ENCODE peak calls at places on chromosome 9, in nine cellular contexts. N, A, P, G, B, H, M, V and L are unnamed samples.

GRCh38 chr9:72315510-72316287 is 49.3 kb downstream of the ZFAND5 start:
- DNase-seq in G (no peak), N (no peak), H (peak), P (peak), B (peak), A (peak), V (no peak), M (no peak), L (peak)

GRCh38 chr9:13264788-13265187 is 14.7 kb downstream of the MPDZ start:
- DNase-seq in B (no peak), A (peak), M (no peak), P (no peak), N (no peak), H (no peak), V (no peak), G (no peak), L (no peak)

GRCh38 chr9:121207371-121207940 is 5.8 kb upstream of the RAB14 start:
- DNase-seq in N (no peak), H (no peak), B (no peak), P (no peak), V (no peak), A (no peak), M (no peak), G (no peak), L (no peak)

GRCh38 chr9:135684691-135685090 is 14.6 kb downstream of the SOHLH1 start:
- DNase-seq in H (no peak), G (no peak), M (no peak), B (no peak), A (no peak), N (no peak), V (no peak), P (no peak), L (peak)

GRCh38 chr9:5915438-5915837 is 24.7 kb downstream of the MLANA start:
- DNase-seq in A (no peak), P (no peak), B (no peak), M (no peak), N (no peak), G (no peak), V (no peak), H (no peak), L (no peak)

GRCh38 chr9:1510712-1511111 is 460.6 kb downstream of the DMRT2 start:
- DNase-seq in N (no peak), P (no peak), M (no peak), A (no peak), V (no peak), B (no peak), H (no peak), G (no peak), L (no peak)

GRCh38 chr9:133612051-133612450 is 2.9 kb upstream of the FAM163B start:
- DNase-seq in A (no peak), H (no peak), G (no peak), M (no peak), B (no peak), N (no peak), P (no peak), V (no peak), L (no peak)

GRCh38 chr9:16715404-16715803 is 155.1 kb downstream of the BNC2 start:
- DNase-seq in A (no peak), H (no peak), N (no peak), M (no peak), P (no peak), B (no peak), G (no peak), V (no peak), L (no peak)

GRCh38 chr9:114930063-114930812 is at the start of gene TNFSF8:
- DNase-seq in M (no peak), V (no peak), H (no peak), N (no peak), P (no peak), B (peak), G (peak), A (no peak), L (peak)

GRCh38 chr9:83649080-83649479 is 26.1 kb downstream of the IDNK start:
- DNase-seq in V (no peak), N (peak), B (peak), A (peak), H (peak), P (peak), M (peak), G (peak), L (peak)

GRCh38 chr9:136100700-136101614 is 5.9 kb upstream of the NACC2 start:
- DNase-seq in H (no peak), V (no peak), G (no peak), A (no peak), N (no peak), M (peak), B (no peak), P (peak), L (peak)

DNA sequence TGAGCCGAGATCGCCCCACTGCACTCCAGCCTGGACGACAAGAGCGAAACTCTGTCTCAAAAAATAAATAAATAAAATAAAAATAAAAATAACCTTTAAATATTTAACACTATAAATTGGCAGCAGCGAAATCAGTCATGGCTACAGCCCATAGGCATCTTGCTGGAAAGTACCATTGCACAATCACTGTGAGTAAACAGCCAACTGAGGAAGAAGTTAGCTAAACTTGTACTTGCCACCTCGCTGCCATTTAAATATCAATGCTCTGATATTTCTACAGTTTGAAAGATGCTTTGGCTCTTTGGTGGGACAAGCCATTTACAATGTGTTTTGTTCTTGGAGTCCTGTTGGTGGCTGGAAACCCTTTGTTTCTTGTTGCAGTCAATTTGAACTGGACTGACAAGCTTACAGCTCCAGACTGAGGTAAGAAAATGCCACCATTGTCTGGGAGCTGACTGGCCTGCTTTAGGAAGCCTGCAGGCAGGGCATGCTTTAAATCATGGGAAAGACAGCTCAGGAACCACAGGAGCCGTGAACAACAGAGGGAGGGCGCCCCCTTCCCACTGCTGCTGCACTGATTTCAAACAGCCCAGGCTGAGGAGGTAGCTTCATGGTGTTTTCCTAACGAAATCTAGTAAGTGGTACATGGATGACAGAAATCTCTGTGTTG is 322.8 kb upstream of the RFX3 start:
- DNase-seq in H (no peak), G (no peak), N (peak), V (no peak), M (peak), B (no peak), P (peak), A (no peak), L (peak)
- H3K27ac ChIP-seq in H (no peak), G (no peak), N (no peak), V (no peak), M (no peak), B (no peak), P (no peak), A (no peak), L (no peak)

DNA sequence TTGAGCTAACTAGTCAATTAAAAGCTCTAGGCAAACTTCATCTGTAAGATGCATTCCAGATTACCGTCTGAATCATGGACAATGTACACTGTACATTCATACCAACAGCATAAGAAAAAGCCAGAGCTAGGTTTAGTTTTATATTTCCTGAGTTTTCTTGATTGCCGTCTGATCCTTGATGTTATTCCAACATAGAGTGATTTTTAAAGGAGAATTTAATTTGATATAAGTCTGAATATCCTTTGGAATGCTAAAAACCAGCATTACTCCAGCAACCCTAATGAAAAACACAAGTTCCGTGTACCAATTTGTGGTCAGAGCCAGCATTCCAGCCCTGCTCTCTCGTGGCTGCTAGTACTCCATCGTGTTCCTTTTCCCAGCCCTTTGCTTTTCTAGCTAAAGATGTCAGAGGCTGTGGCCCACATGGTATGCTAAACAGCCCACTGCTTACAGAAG is 246.6 kb upstream of the GAS1 start:
- DNase-seq in H (no peak), P (peak), V (peak), M (no peak), N (no peak), A (no peak), B (no peak), G (no peak), L (no peak)
- H3K4me3 ChIP-seq in H (no peak), P (no peak), V (peak), M (no peak), N (no peak), A (no peak), B (no peak), G (no peak), L (no peak)

DNA sequence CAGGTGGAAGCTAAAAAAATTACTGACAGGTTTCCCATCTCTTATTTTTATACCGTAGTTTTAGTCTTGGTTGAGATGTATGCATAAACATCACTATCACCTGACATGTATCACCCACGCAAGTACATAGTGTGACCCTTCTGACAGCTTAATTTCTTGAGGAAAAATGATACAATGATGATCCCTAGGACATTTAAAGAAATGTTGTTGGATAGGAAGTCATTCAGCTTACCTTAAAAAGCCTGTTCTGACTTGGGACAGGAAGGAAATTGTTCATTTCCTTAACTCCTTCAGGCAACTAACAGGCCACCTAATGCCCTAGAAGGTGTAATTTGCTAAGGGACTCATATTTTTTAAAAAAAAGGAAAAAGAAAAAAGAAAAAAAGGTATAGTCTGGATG is 215.2 kb downstream of the ADAMTSL1 start:
- DNase-seq in H (no peak), A (no peak), M (no peak), N (peak), G (no peak), V (no peak), B (no peak), P (no peak), L (no peak)
- TF ChIP-seq POLR2AphosphoS5 in H (no peak), A (no peak), M (no peak), N (no peak), G (no peak), V (no peak), B (no peak), P (no peak), L (no peak)

DNA sequence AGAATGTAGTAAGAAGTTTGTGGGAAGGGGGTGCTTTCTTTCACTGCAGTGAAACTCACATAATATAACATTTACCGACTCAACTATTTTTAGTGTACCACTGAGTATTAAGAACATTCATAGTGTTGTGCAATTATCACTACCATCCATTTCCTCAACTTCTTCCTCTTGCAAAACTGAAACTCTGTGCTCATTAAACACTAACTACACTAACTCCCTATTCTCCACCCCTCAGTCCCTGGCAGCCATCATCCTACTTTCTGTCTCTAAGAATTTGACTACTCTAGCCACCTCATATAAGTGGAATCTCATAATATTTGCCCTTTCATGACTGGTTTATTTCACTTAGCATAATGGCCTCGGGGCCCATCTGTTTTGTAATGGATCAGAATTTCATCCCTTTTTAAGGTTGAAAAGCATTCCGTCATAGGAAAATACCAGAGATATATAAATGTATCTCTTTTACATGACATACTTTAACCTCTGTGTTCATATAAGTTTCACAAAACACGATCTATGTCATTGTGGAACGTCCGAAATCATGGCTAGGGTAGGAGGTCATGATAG is 56.3 kb upstream of the DIRAS2 start:
- DNase-seq in H (no peak), A (no peak), P (no peak), N (no peak), B (no peak), G (no peak), M (no peak), V (no peak), L (no peak)
- H3K27ac ChIP-seq in H (no peak), A (no peak), P (no peak), N (no peak), B (no peak), G (no peak), M (no peak), V (no peak), L (no peak)

GRCh38 chr9:91843623-91844111 is 106.4 kb downstream of the ROR2 start:
- DNase-seq in B (no peak), A (no peak), G (peak), P (peak), H (peak), V (no peak), N (no peak), M (no peak), L (no peak)
- H3K4me3 ChIP-seq in B (no peak), A (no peak), G (no peak), P (no peak), H (peak), V (peak), N (no peak), M (no peak), L (no peak)

GRCh38 chr9:105696219-105696793 is 2.0 kb downstream of the TMEM38B start:
- DNase-seq in N (no peak), H (no peak), V (no peak), M (no peak), B (no peak), P (no peak), G (no peak), A (no peak), L (no peak)

GRCh38 chr9:105693435-105694275 is 686 bp upstream of the TMEM38B start:
- DNase-seq in V (no peak), P (peak), N (no peak), A (no peak), H (no peak), M (no peak), G (no peak), B (no peak), L (no peak)

GRCh38 chr9:105694320-105694847 is at the start of gene TMEM38B:
- DNase-seq in A (peak), M (peak), V (no peak), P (peak), N (peak), H (peak), B (peak), G (peak), L (peak)

GRCh38 chr9:105697871-105698270 is 3.5 kb downstream of the TMEM38B start:
- DNase-seq in P (no peak), G (no peak), H (no peak), N (no peak), V (no peak), A (no peak), M (no peak), B (no peak), L (no peak)

DNA sequence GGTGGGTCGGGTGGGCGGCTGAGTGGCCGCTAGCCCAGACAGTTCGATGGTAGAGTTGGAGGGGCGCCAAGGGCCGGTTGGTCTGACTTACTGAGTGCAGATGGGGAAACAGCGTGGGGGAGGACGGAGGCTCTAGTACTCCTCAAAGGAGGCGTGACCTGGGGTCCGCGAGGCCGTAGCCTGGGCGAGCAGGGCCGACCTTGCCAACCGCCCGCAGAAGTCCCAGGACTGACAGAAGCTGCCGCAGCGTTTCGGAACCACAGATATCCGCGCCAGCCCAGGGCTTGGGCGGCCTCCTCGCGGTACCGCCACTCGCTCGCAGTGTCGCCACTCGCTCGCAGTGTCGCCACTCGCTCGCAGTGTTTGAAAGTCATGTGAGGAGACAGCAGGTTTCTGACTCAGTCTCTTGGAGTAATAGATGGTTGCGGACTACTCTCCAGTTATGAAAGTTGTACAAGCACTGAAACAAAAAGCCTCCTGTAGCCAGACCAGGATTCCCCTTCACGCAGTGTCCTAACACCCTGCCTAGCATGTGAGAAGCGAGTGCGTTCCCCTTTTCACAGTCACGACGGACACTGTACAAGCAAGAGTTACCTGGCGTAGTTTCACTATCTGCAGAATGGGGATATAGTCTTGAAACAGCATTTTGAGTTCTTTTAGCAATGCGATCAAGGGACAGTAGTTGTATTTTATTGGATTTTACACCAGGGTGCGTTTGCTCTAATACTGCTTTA is 674 bp downstream of the TMEM38B start:
- DNase-seq in N (peak), B (peak), A (peak), P (peak), V (no peak), H (peak), M (peak), G (peak), L (peak)
- TF ChIP-seq POLR2AphosphoS5 in N (no peak), B (peak), A (peak), P (no peak), V (no peak), H (no peak), M (no peak), G (peak), L (peak)

GRCh38 chr9:75432888-75433287 is 344.6 kb downstream of the OSTF1 start:
- DNase-seq in A (no peak), H (no peak), V (no peak), N (no peak), M (no peak), G (no peak), B (no peak), P (no peak), L (no peak)
- H3K27ac ChIP-seq in A (no peak), H (peak), V (no peak), N (no peak), M (no peak), G (peak), B (no peak), P (no peak), L (no peak)